ENCODE peak calls at places on chromosomes 5 and 9, in five cellular contexts. G is DND-41, A is kidney, J is HCT116, T is psoas muscle. D is an unnamed sample.

GRCh38 chr5:79864364-79864763 is 126.7 kb downstream of the MTX3 start:
- DNase-seq in G (no peak), A (no peak), J (no peak), T (no peak), D (no peak)

GRCh38 chr9:22107646-22108045 is 98.5 kb upstream of the CDKN2B start:
- DNase-seq in G (no peak), A (no peak), J (no peak), T (no peak), D (no peak)

GRCh38 chr5:10548418-10549122 is 15.3 kb upstream of the ANKRD33B start:
- DNase-seq in G (no peak), A (peak; percentile 56), J (no peak), T (no peak), D (no peak)

GRCh38 chr5:89179761-89180160 is 296.8 kb upstream of the MEF2C start:
- DNase-seq in G (no peak), A (no peak), J (no peak), T (no peak), D (no peak)

GRCh38 chr5:151158287-151158661 is 695 bp upstream of the ANXA6 start:
- DNase-seq in G (no peak), A (no peak), J (peak; percentile 23), T (no peak), D (no peak)

GRCh38 chr9:135526730-135527571 is 5.7 kb downstream of the LCN1 start:
- DNase-seq in G (no peak), A (no peak), J (no peak), T (no peak), D (no peak)

GRCh38 chr9:15136646-15137045 is 170.4 kb downstream of the TTC39B start:
- DNase-seq in G (peak; percentile 34), A (no peak), J (peak; percentile 7), T (no peak), D (no peak)

GRCh38 chr5:118956727-118957126 is 31.6 kb downstream of the DTWD2 start:
- DNase-seq in G (no peak), A (no peak), J (no peak), T (no peak), D (no peak)

GRCh38 chr5:141915881-141916336 is 7.8 kb upstream of the DELE1 start:
- DNase-seq in G (no peak), A (no peak), J (peak; percentile 8), T (no peak), D (no peak)

GRCh38 chr5:78252715-78253114 is 41.8 kb downstream of the AP3B1 start:
- DNase-seq in G (no peak), A (no peak), J (no peak), T (no peak), D (no peak)
- H3K36me3 ChIP-seq in G (peaks cover 29% of the 10 kb centered on the region), A (no peaks in the 10 kb centered on the region), J (no peaks in the 10 kb centered on the region), T (no peaks in the 10 kb centered on the region), D (no peaks in the 10 kb centered on the region)

DNA sequence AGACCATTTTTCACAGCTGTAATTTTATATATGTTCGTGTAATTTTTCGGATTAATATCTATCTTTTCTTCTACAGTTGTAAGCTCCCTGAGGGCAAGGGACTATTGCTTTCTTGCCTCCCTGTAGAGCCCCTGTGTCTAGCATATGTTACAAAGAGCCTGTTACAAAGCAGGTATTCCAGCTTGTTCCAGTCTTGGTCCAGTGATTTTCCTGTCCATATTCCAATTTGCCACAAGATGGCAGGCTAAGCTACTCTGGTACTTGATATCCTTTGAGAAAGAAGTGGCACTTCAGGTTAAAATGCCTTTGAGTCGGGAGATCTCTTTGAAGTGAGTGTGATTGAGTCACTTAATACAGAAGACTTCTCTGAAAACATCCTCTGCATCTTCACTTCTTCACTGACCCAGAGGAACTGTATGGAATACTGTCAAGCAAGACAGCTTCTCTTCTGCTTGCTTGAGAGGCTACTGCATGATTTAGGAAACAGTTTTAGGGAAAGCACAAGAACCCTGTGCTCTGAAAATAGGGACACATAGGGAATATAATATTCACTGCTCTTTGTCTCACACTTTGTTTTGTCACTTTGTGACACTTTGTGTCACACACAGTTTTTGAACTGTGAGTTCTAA is 24.5 kb downstream of the CAVIN4 start:
- DNase-seq in G (peak; percentile 8), A (no peak), J (peak; percentile 71), T (no peak), D (peak; percentile 22)
- TF ChIP-seq CTCF in G (peak; percentile 66), A (peak; percentile 62), J (peak; percentile 78), T (peak; percentile 71), D (peak; percentile 38)

GRCh38 chr5:126806-127205 is 34.8 kb downstream of the PLEKHG4B start:
- DNase-seq in G (no peak), A (no peak), J (no peak), T (no peak), D (no peak)

GRCh38 chr5:128446-128845 is 36.5 kb downstream of the PLEKHG4B start:
- DNase-seq in G (no peak), A (no peak), J (no peak), T (no peak), D (no peak)

GRCh38 chr5:129820-130219 is 37.9 kb downstream of the PLEKHG4B start:
- DNase-seq in G (no peak), A (no peak), J (no peak), T (no peak), D (no peak)

GRCh38 chr5:129148-129547 is 37.2 kb downstream of the PLEKHG4B start:
- DNase-seq in G (no peak), A (no peak), J (no peak), T (no peak), D (no peak)

GRCh38 chr5:130471-131175 is 38.7 kb downstream of the PLEKHG4B start:
- DNase-seq in G (no peak), A (no peak), J (no peak), T (no peak), D (no peak)
- H3K9me3 ChIP-seq in G (peaks cover 2% of the 10 kb centered on the region), A (no peaks in the 10 kb centered on the region), J (no peaks in the 10 kb centered on the region), T (peaks cover 7% of the 10 kb centered on the region), D (peaks cover 3% of the 10 kb centered on the region)

DNA sequence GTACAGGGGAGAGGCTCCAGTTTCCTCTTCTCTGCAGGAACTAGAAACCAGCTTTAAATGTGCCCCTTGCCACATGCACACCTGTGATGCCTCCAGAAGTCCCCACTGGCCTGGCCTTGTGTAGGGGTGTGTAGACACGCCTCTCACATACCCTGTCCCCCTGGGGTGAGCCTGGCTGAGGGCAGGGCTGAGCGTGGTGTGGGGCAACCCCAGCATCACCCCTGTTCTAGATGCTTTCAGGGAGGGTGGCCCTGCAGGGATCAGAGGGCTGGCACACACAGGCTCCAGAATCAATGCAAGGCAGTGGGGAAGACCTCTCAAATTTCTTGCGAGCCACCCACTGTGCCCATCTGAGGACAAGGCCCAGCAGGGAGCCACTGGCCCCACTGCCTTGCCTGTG is 54.7 kb downstream of the NXNL2 start:
- DNase-seq in G (no peak), A (no peak), J (no peak), T (no peak), D (no peak)
- H3K36me3 ChIP-seq in G (no peaks in the 10 kb centered on the region), A (no peaks in the 10 kb centered on the region), J (no peaks in the 10 kb centered on the region), T (no peaks in the 10 kb centered on the region), D (no peaks in the 10 kb centered on the region)

GRCh38 chr5:169089343-169089742 is 211.6 kb downstream of the SLIT3 start:
- DNase-seq in G (no peak), A (no peak), J (no peak), T (no peak), D (no peak)
- TF ChIP-seq CTCF in G (peak; percentile 15), A (no peak), J (peak; percentile 28), T (no peak), D (no peak)

GRCh38 chr5:3912790-3913189 is 317.2 kb downstream of the IRX1 start:
- DNase-seq in G (no peak), A (no peak), J (no peak), T (no peak), D (no peak)
- H3K9me3 ChIP-seq in G (no peaks in the 10 kb centered on the region), A (no peaks in the 10 kb centered on the region), J (peaks cover 8% of the 10 kb centered on the region), T (no peaks in the 10 kb centered on the region), D (no peaks in the 10 kb centered on the region)

GRCh38 chr5:158942217-158942616 is 157.5 kb downstream of the EBF1 start:
- DNase-seq in G (no peak), A (no peak), J (no peak), T (no peak), D (no peak)
- H3K36me3 ChIP-seq in G (no peaks in the 10 kb centered on the region), A (no peaks in the 10 kb centered on the region), J (no peaks in the 10 kb centered on the region), T (no peaks in the 10 kb centered on the region), D (no peaks in the 10 kb centered on the region)

GRCh38 chr5:35600591-35600990 is 17.1 kb upstream of the SPEF2 start:
- DNase-seq in G (no peak), A (no peak), J (no peak), T (no peak), D (no peak)

GRCh38 chr5:35593338-35593737 is 24.3 kb upstream of the SPEF2 start:
- DNase-seq in G (no peak), A (no peak), J (no peak), T (no peak), D (no peak)

DNA sequence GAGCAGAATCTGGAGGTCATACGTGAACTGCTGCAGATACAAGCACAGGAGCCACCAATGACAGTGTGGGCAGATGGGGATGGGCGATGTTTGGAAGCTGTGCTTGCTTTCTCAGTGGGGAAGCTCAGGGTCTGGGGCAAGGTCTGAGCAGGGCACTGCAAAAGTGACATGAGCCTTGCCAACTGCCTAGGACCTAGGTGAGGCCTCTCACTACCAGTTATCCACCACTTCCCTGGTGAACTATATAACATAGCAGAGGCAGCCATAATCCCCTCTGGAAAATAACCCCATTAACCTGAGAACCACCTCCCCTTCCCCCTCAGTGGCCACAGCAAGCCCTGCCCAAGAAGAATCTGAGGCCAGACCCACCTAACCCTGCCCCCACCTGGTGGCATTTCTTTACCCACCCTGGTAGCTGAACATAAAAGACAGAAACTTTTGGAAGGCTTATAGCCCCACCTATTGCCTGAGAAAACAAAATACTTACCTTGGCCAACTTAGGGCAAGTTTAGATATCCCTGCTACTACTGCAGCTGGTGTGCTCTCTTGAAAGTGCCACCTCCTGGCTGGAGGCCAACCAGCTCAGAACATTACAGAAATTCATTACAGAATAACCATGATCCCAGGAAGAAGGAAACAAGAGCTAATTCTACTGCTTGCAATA is 18.8 kb upstream of the SPEF2 start:
- DNase-seq in G (no peak), A (peak; percentile 31), J (peak; percentile 13), T (no peak), D (no peak)
- TF ChIP-seq CTCF in G (peak; percentile 27), A (peak; percentile 34), J (peak; percentile 14), T (no peak), D (no peak)

GRCh38 chr5:12920527-12920926 is 1016.3 kb upstream of the CTNND2 start:
- DNase-seq in G (no peak), A (no peak), J (no peak), T (no peak), D (no peak)
- H3K9me3 ChIP-seq in G (no peaks in the 10 kb centered on the region), A (no peaks in the 10 kb centered on the region), J (peaks cover 3% of the 10 kb centered on the region), T (no peaks in the 10 kb centered on the region), D (no peaks in the 10 kb centered on the region)

D was measured in tibial nerve.